ENCODE peak calls at places on chromosomes 16 and 17, in seven cellular contexts. D, S, R, V, T, Q and B are unnamed samples.

GRCh38 chr16:68470461-68471150 is 22.3 kb upstream of the SMPD3 start:
- DNase-seq in D (no peak), S (peak; percentile 79), R (no peak), V (no peak), T (no peak), Q (no peak), B (no peak)

GRCh38 chr17:57396515-57396921 is 140.2 kb downstream of the MSI2 start:
- DNase-seq in D (no peak), S (no peak), R (no peak), V (no peak), T (no peak), Q (no peak), B (no peak)

GRCh38 chr17:64174686-64175456 is 44.9 kb upstream of the ERN1 start:
- DNase-seq in D (no peak), S (no peak), R (no peak), V (no peak), T (no peak), Q (no peak), B (no peak)

GRCh38 chr17:6186998-6187397 is 116.8 kb downstream of the WSCD1 start:
- DNase-seq in D (no peak), S (no peak), R (no peak), V (no peak), T (no peak), Q (no peak), B (no peak)

GRCh38 chr17:31561469-31562412 is 170.3 kb downstream of the RAB11FIP4 start:
- DNase-seq in D (no peak), S (no peak), R (no peak), V (no peak), T (no peak), Q (no peak), B (no peak)

GRCh38 chr16:25012525-25012991 is 2.6 kb downstream of the ARHGAP17 start:
- DNase-seq in D (peak; percentile 56), S (peak; percentile 71), R (no peak), V (no peak), T (no peak), Q (no peak), B (no peak)

GRCh38 chr16:85635545-85636140 is 22.5 kb downstream of the GSE1 start:
- DNase-seq in D (no peak), S (no peak), R (no peak), V (peak; percentile 67), T (no peak), Q (no peak), B (no peak)

GRCh38 chr17:491086-492014 is 138.7 kb upstream of the RPH3AL start:
- DNase-seq in D (peak; percentile 75), S (peak; percentile 65), R (no peak), V (peak; percentile 94), T (peak; percentile 51), Q (peak; percentile 68), B (peak; percentile 14)

GRCh38 chr16:27318399-27319256 is 4.9 kb downstream of the IL4R start:
- DNase-seq in D (no peak), S (peak; percentile 65), R (peak; percentile 28), V (no peak), T (no peak), Q (no peak), B (no peak)

GRCh38 chr16:65574311-65574966 is 452.6 kb upstream of the CDH11 start:
- DNase-seq in D (no peak), S (no peak), R (no peak), V (no peak), T (no peak), Q (no peak), B (no peak)

GRCh38 chr16:87604572-87605135 is 2.3 kb downstream of the JPH3 start:
- DNase-seq in D (no peak), S (no peak), R (no peak), V (peak; percentile 85), T (no peak), Q (no peak), B (no peak)

GRCh38 chr16:27723711-27724490 is 174.0 kb downstream of the KATNIP start:
- DNase-seq in D (no peak), S (no peak), R (no peak), V (no peak), T (no peak), Q (no peak), B (no peak)

GRCh38 chr17:16551878-16552636 is 16.9 kb downstream of the ZNF287 start:
- DNase-seq in D (no peak), S (no peak), R (no peak), V (no peak), T (no peak), Q (no peak), B (no peak)
- H3K9me3 ChIP-seq in D (peaks cover 44% of the 10 kb centered on the region), S (peaks cover 82% of the 10 kb centered on the region), R (peaks cover 95% of the 10 kb centered on the region), V (peaks cover 39% of the 10 kb centered on the region), T (peaks cover 73% of the 10 kb centered on the region), Q (peaks cover 3% of the 10 kb centered on the region), B (peaks cover 51% of the 10 kb centered on the region)

GRCh38 chr17:60557805-60558204 is 31.8 kb upstream of the APPBP2 start:
- DNase-seq in D (no peak), S (no peak), R (no peak), V (no peak), T (peak; percentile 45), Q (no peak), B (no peak)

GRCh38 chr17:60559995-60560859 is 34.2 kb upstream of the APPBP2 start:
- DNase-seq in D (no peak), S (no peak), R (no peak), V (no peak), T (peak; percentile 92), Q (peak; percentile 80), B (no peak)

GRCh38 chr17:60559659-60559994 is 33.6 kb upstream of the APPBP2 start:
- DNase-seq in D (no peak), S (no peak), R (no peak), V (no peak), T (no peak), Q (no peak), B (no peak)

GRCh38 chr17:60554377-60554788 is 28.3 kb upstream of the APPBP2 start:
- DNase-seq in D (peak; percentile 61), S (no peak), R (no peak), V (no peak), T (no peak), Q (no peak), B (no peak)

GRCh38 chr17:60555786-60556185 is 29.7 kb upstream of the APPBP2 start:
- DNase-seq in D (no peak), S (no peak), R (no peak), V (no peak), T (no peak), Q (no peak), B (no peak)
- H3K9me3 ChIP-seq in D (peaks cover 10% of the 10 kb centered on the region), S (no peaks in the 10 kb centered on the region), R (peaks cover 15% of the 10 kb centered on the region), V (no peaks in the 10 kb centered on the region), T (peaks cover 17% of the 10 kb centered on the region), Q (no peaks in the 10 kb centered on the region), B (no peaks in the 10 kb centered on the region)

DNA sequence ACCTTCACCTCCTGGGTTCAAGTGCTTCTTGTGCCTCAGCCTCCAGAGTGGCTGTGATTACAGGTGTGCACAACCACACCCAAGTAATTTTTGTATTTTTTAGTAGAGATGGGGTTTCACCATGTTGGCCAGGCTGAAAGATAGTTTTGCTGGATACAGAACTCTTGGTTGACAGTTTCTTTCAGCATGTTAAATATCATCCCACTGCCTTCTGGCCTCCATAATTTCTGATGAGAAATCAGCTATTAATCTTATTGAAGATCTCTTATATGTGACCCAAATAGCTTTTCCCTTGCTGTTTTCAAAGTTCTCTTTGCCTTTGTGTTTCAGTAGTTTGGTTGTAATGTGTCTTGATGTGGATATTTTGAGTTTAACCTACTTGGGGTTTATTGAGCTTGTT is 50.3 kb upstream of the BRD7 start:
- DNase-seq in D (no peak), S (no peak), R (no peak), V (no peak), T (no peak), Q (no peak), B (no peak)
- H3K9me3 ChIP-seq in D (peaks cover 4% of the 10 kb centered on the region), S (peaks cover 12% of the 10 kb centered on the region), R (peaks cover 45% of the 10 kb centered on the region), V (peaks cover 25% of the 10 kb centered on the region), T (peaks cover 38% of the 10 kb centered on the region), Q (no peaks in the 10 kb centered on the region), B (peaks cover 11% of the 10 kb centered on the region)

DNA sequence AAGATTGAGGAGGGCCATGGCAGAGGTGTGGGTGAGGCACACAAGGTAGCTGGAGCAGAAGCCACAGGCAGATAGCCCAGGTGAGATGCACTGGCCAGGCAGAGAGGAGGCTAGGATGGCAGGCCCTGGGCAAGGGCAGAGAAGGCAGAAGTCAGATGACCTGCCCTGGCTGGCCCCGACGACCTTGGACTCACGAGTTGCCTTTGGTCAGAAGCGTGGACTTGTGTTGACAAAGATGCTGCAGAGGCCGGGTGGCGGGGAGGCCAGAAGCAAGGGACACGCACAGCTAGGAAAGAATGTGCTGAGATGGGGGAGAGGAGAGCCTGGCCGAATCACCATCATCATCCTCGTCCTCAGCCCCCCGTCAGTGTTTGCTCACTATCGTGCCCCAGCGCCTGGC is 123.7 kb downstream of the RBFOX3 start:
- DNase-seq in D (no peak), S (no peak), R (no peak), V (no peak), T (no peak), Q (no peak), B (no peak)
- H3K9me3 ChIP-seq in D (no peaks in the 10 kb centered on the region), S (no peaks in the 10 kb centered on the region), R (no peaks in the 10 kb centered on the region), V (no peaks in the 10 kb centered on the region), T (no peaks in the 10 kb centered on the region), Q (no peaks in the 10 kb centered on the region), B (no peaks in the 10 kb centered on the region)

DNA sequence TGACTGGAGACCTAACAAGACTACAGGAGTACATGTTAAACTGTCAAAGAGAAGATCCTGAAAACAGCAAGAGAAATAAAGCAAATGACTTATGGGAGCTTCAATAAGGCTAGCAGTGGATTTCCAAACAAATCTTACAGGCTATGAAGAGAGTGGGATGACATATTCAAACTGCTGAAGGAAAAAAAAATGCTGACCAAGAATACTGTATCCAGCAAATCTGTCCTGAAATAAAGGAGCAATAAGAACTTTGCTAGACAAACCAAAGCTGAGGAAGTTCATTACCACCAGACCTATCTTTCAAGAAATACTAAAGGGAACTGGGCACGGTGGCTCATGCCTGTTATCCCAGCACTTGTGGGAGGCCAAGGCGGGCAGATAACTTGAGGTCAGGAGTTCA is 28.6 kb downstream of the ZFP1 start:
- DNase-seq in D (no peak), S (no peak), R (no peak), V (no peak), T (no peak), Q (no peak), B (no peak)
- H3K9me3 ChIP-seq in D (peaks cover 15% of the 10 kb centered on the region), S (peaks cover 21% of the 10 kb centered on the region), R (peaks cover 50% of the 10 kb centered on the region), V (peaks cover 13% of the 10 kb centered on the region), T (peaks cover 45% of the 10 kb centered on the region), Q (no peaks in the 10 kb centered on the region), B (peaks cover 2% of the 10 kb centered on the region)

GRCh38 chr17:16568541-16569357 is at the start of gene ZNF287:
- DNase-seq in D (peak; percentile 92), S (peak; percentile 97), R (peak; percentile 90), V (peak; percentile 98), T (no peak), Q (peak; percentile 92), B (peak; percentile 88)
- H3K9me3 ChIP-seq in D (no peaks in the 10 kb centered on the region), S (no peaks in the 10 kb centered on the region), R (no peaks in the 10 kb centered on the region), V (no peaks in the 10 kb centered on the region), T (no peaks in the 10 kb centered on the region), Q (no peaks in the 10 kb centered on the region), B (no peaks in the 10 kb centered on the region)

DNA sequence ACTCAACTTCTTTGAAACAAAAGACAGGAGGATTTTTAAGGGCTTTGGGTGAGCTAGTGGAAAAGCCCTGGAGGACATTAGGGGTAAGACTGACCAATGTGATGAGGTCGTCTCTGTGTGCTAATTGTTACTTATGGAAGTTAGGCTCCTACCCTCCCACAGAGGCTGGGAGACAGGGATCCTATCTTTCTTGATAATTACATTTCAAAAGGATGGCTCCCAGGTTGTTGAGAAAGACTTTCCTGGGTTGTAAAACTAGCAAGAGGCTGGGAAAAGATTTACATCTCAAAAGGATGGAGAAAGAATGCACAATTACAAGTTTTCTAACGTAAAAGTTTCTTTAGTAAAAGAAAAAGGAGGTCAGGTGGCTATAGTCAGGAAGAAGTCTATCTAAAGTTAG is 605.8 kb upstream of the GOT2 start:
- DNase-seq in D (no peak), S (no peak), R (no peak), V (no peak), T (no peak), Q (no peak), B (no peak)
- H3K9me3 ChIP-seq in D (no peaks in the 10 kb centered on the region), S (no peaks in the 10 kb centered on the region), R (no peaks in the 10 kb centered on the region), V (no peaks in the 10 kb centered on the region), T (no peaks in the 10 kb centered on the region), Q (no peaks in the 10 kb centered on the region), B (no peaks in the 10 kb centered on the region)